ENCODE peak calls at places on chromosomes 7 and 10, in five cellular contexts. A is stomach, U is heart right ventricle, Q is sigmoid colon, T is HepG2. P is an unnamed sample.

GRCh38 chr10:91076991-91077548 is 143.4 kb upstream of the PCGF5 start:
- DNase-seq in A (no peak), U (no peak), Q (no peak), T (no peak), P (peak; percentile 18)

GRCh38 chr7:2015251-2015871 is 217.4 kb downstream of the MAD1L1 start:
- DNase-seq in A (no peak), U (no peak), Q (peak; percentile 44), T (no peak), P (no peak)

GRCh38 chr10:54947605-54948004 is 146.6 kb upstream of the PCDH15 start:
- DNase-seq in A (no peak), U (no peak), Q (no peak), T (no peak), P (no peak)

GRCh38 chr10:74047871-74048270 is 50.0 kb downstream of the VCL start:
- DNase-seq in A (no peak), U (no peak), Q (no peak), T (no peak), P (no peak)

GRCh38 chr7:79159040-79159664 is 294.3 kb downstream of the MAGI2 start:
- DNase-seq in A (no peak), U (no peak), Q (no peak), T (no peak), P (no peak)

GRCh38 chr7:138460649-138461607 is 869 bp downstream of the TRIM24 start:
- DNase-seq in A (peak; percentile 61), U (peak; percentile 36), Q (peak; percentile 71), T (no peak), P (peak; percentile 54)

GRCh38 chr10:62543981-62544380 is 169.8 kb downstream of the ZNF365 start:
- DNase-seq in A (no peak), U (no peak), Q (no peak), T (no peak), P (no peak)

GRCh38 chr7:14321947-14322346 is 332.5 kb upstream of the ETV1 start:
- DNase-seq in A (peak; percentile 34), U (no peak), Q (no peak), T (no peak), P (no peak)

GRCh38 chr10:101452593-101452992 is 98.6 kb downstream of the BTRC start:
- DNase-seq in A (no peak), U (no peak), Q (no peak), T (no peak), P (no peak)

GRCh38 chr7:106575138-106575823 is 85.7 kb downstream of the CCDC71L start:
- DNase-seq in A (no peak), U (no peak), Q (no peak), T (no peak), P (no peak)

GRCh38 chr7:116576350-116577319 is 51.8 kb downstream of the CAV1 start:
- DNase-seq in A (no peak), U (no peak), Q (no peak), T (no peak), P (no peak)

GRCh38 chr7:101954494-101954893 is 137.1 kb downstream of the CUX1 start:
- DNase-seq in A (no peak), U (no peak), Q (no peak), T (no peak), P (no peak)

GRCh38 chr7:19713676-19714075 is 4.8 kb upstream of the POLR1F start:
- DNase-seq in A (no peak), U (no peak), Q (no peak), T (peak; percentile 23), P (peak; percentile 23)

GRCh38 chr10:15744217-15744865 is 24.6 kb upstream of the ITGA8 start:
- DNase-seq in A (peak; percentile 38), U (peak; percentile 40), Q (no peak), T (peak; percentile 64), P (peak; percentile 44)

GRCh38 chr10:17644485-17644964 is 574 bp downstream of the STAM start:
- DNase-seq in A (no peak), U (no peak), Q (no peak), T (no peak), P (no peak)

GRCh38 chr7:43553999-43554398 is 28.9 kb upstream of the STK17A start:
- DNase-seq in A (no peak), U (peak; percentile 20), Q (no peak), T (peak; percentile 22), P (peak; percentile 49)

GRCh38 chr7:115707236-115707635 is 323.3 kb downstream of the TFEC start:
- DNase-seq in A (no peak), U (no peak), Q (no peak), T (peak; percentile 30), P (peak; percentile 22)

GRCh38 chr7:116575853-116576252 is 51.0 kb downstream of the CAV1 start:
- DNase-seq in A (no peak), U (no peak), Q (no peak), T (no peak), P (no peak)

GRCh38 chr7:38502289-38502688 is 128.9 kb downstream of the AMPH start:
- DNase-seq in A (no peak), U (no peak), Q (no peak), T (no peak), P (no peak)

GRCh38 chr7:36390199-36391090 is 783 bp downstream of the ANLN start:
- DNase-seq in A (peak; percentile 83), U (peak; percentile 20), Q (peak; percentile 69), T (peak; percentile 73), P (peak; percentile 84)

GRCh38 chr10:73871915-73872710 is 2.2 kb downstream of the CAMK2G start:
- DNase-seq in A (no peak), U (no peak), Q (peak; percentile 80), T (no peak), P (peak; percentile 100)

GRCh38 chr7:121960678-121961461 is 87.9 kb downstream of the PTPRZ1 start:
- DNase-seq in A (no peak), U (no peak), Q (no peak), T (no peak), P (no peak)

GRCh38 chr10:131218811-131219583 is 92.5 kb downstream of the TCERG1L start:
- DNase-seq in A (no peak), U (no peak), Q (no peak), T (no peak), P (no peak)

GRCh38 chr7:1078985-1079384 is 8.9 kb upstream of the GPER1 start:
- DNase-seq in A (no peak), U (no peak), Q (no peak), T (peak; percentile 50), P (no peak)

GRCh38 chr7:15905251-15906040 is 219.0 kb upstream of the MEOX2 start:
- DNase-seq in A (no peak), U (no peak), Q (no peak), T (no peak), P (no peak)

GRCh38 chr10:113529575-113529974 is 23.3 kb upstream of the HABP2 start:
- DNase-seq in A (peak; percentile 16), U (no peak), Q (no peak), T (no peak), P (no peak)

GRCh38 chr7:137146996-137147720 is 196.4 kb downstream of the PTN start:
- DNase-seq in A (no peak), U (no peak), Q (no peak), T (no peak), P (no peak)

GRCh38 chr7:141654551-141654950 is 47.4 kb downstream of the DENND11 start:
- DNase-seq in A (peak; percentile 70), U (peak; percentile 73), Q (no peak), T (peak; percentile 70), P (peak; percentile 80)

GRCh38 chr7:114422478-114423217 is 8.0 kb downstream of the FOXP2 start:
- DNase-seq in A (no peak), U (no peak), Q (no peak), T (no peak), P (peak; percentile 14)

GRCh38 chr10:132774905-132775863 is 10.8 kb downstream of the NKX6-2 start:
- DNase-seq in A (peak; percentile 96), U (no peak), Q (no peak), T (no peak), P (peak; percentile 70)

GRCh38 chr7:21923663-21924062 is 22.0 kb downstream of the CDCA7L start:
- DNase-seq in A (no peak), U (peak; percentile 48), Q (no peak), T (no peak), P (peak; percentile 35)

GRCh38 chr10:79137826-79138225 is 69.1 kb downstream of the ZMIZ1 start:
- DNase-seq in A (no peak), U (no peak), Q (peak; percentile 79), T (no peak), P (no peak)

GRCh38 chr10:10499839-10500238 is 517.8 kb upstream of the CELF2 start:
- DNase-seq in A (no peak), U (no peak), Q (no peak), T (no peak), P (no peak)

GRCh38 chr7:44259547-44260457 is 59.0 kb downstream of the YKT6 start:
- DNase-seq in A (no peak), U (peak; percentile 42), Q (peak; percentile 84), T (peak; percentile 3), P (no peak)

GRCh38 chr10:6053816-6054581 is 8.2 kb downstream of the IL2RA start:
- DNase-seq in A (peak; percentile 68), U (peak; percentile 63), Q (peak; percentile 69), T (peak; percentile 71), P (peak; percentile 93)
- H3K4me3 ChIP-seq in A (no peak overlapping the region), U (no peak overlapping the region), Q (no peak overlapping the region), T (no peak overlapping the region), P (no peak overlapping the region)

GRCh38 chr7:33044986-33045385 is 17.6 kb downstream of the NT5C3A start:
- DNase-seq in A (no peak), U (no peak), Q (no peak), T (no peak), P (no peak)
- H3K27ac ChIP-seq in A (no peak overlapping the region), U (peak overlapping the region; percentile 43), Q (peak overlapping the region; percentile 19), T (peak overlapping the region; percentile 99), P (no peak overlapping the region)

DNA sequence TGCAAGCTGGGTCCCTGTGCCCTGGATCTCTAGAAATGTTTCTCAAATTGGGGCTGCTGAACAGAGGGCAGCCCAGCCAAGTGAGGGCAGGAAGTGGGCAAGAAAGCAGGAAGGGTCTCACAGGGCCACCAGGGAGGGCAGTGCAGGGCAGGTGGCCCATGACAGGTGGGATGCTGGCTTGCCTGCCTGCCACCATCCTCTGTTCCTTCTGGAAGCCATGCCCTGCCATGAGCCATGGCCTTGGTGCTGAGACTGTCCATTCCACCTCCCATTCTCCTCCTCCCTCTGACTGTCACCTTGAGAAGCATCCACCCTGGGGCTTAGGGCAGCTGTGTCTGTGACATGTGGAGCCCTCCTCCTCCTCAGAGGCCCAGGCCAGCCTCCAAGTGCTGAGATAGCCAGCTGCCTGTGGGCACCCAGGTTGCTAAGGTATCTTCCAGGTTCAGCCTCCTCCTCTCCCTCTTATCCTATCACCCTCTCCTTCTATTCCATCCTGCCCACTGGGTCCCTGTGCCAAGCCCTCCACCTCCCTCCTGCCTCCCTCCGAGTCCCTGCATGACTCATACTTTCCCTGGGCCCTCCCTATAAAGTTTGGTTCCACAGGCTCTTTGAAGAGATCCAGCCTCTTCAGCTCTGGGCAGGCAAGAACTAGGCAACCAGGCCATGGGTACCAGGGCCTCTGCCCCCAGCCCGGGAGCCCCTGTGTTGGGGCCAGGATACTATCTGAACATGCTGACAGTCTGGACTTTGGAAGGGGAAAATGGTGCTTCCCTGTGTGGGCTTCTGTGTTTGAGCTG is 1.3 kb downstream of the VSIR start:
- DNase-seq in A (peak; percentile 54), U (peak; percentile 89), Q (peak; percentile 96), T (no peak), P (peak; percentile 80)
- H3K4me3 ChIP-seq in A (peak overlapping the region; percentile 85), U (peak overlapping the region; percentile 95), Q (peak overlapping the region; percentile 87), T (no peak overlapping the region), P (peak overlapping the region; percentile 90)

DNA sequence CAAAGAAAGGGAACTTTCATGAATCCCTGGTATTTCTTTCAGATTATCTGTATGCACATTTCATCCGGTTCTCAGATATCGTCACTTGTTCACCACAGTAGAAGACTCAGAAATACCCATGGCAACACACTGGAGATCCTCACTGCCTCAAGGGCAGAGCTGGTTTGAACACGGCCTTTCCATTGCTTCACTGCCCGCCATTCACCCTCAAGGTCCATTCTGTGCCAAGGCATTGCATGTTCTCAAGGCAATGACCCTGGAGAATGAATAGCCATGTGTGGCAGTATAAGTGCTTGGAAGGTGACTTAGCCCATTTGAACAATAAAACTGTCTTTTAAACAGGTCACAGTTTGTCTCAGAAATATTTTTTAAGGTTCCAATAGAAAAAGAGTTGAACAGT is 606.5 kb downstream of the IPMK start:
- DNase-seq in A (no peak), U (no peak), Q (no peak), T (no peak), P (no peak)
- H3K27ac ChIP-seq in A (no peak overlapping the region), U (no peak overlapping the region), Q (no peak overlapping the region), T (no peak overlapping the region), P (no peak overlapping the region)

P was measured in small intestine.